ENCODE peak calls at places on chromosome 3, in nine cellular contexts. One of them, this sample, is unnamed.

GRCh38 chr3:153055779-153056178 is 106.2 kb upstream of the RAP2B start:
- DNase-seq in GM23338: no peak
- DNase-seq in Peyer's patch: no peak
- DNase-seq in fibroblast of the aortic adventitia: no peak
- DNase-seq in dorsolateral prefrontal cortex: no peak
- DNase-seq in upper lobe of right lung: no peak
- DNase-seq in astrocyte of the spinal cord: no peak
- DNase-seq in CD8-positive, alpha-beta T cell: no peak
- DNase-seq in Panc1: no peak
- DNase-seq in this sample: no peak

GRCh38 chr3:169227911-169228310 is 435.6 kb downstream of the MECOM start:
- DNase-seq in fibroblast of the aortic adventitia: peak; percentile 94
- DNase-seq in Peyer's patch: no peak
- DNase-seq in dorsolateral prefrontal cortex: no peak
- DNase-seq in CD8-positive, alpha-beta T cell: no peak
- DNase-seq in upper lobe of right lung: no peak
- DNase-seq in GM23338: peak; percentile 23
- DNase-seq in astrocyte of the spinal cord: peak; percentile 71
- DNase-seq in Panc1: no peak
- DNase-seq in this sample: no peak

GRCh38 chr3:67529915-67530314 is 124.5 kb downstream of the SUCLG2 start:
- DNase-seq in dorsolateral prefrontal cortex: no peak
- DNase-seq in CD8-positive, alpha-beta T cell: no peak
- DNase-seq in Peyer's patch: no peak
- DNase-seq in Panc1: no peak
- DNase-seq in upper lobe of right lung: no peak
- DNase-seq in GM23338: no peak
- DNase-seq in astrocyte of the spinal cord: no peak
- DNase-seq in fibroblast of the aortic adventitia: no peak
- DNase-seq in this sample: peak; percentile 18

GRCh38 chr3:170499562-170500156 is 81.0 kb downstream of the CLDN11 start:
- DNase-seq in Panc1: no peak
- DNase-seq in astrocyte of the spinal cord: peak; percentile 56
- DNase-seq in fibroblast of the aortic adventitia: peak; percentile 88
- DNase-seq in Peyer's patch: no peak
- DNase-seq in dorsolateral prefrontal cortex: peak; percentile 67
- DNase-seq in CD8-positive, alpha-beta T cell: no peak
- DNase-seq in GM23338: peak; percentile 70
- DNase-seq in upper lobe of right lung: no peak
- DNase-seq in this sample: peak; percentile 89

GRCh38 chr3:57983734-57984518 is 24.3 kb upstream of the FLNB start:
- DNase-seq in Peyer's patch: peak; percentile 57
- DNase-seq in fibroblast of the aortic adventitia: peak; percentile 94
- DNase-seq in dorsolateral prefrontal cortex: no peak
- DNase-seq in Panc1: peak; percentile 61
- DNase-seq in GM23338: no peak
- DNase-seq in astrocyte of the spinal cord: peak; percentile 82
- DNase-seq in CD8-positive, alpha-beta T cell: peak; percentile 35
- DNase-seq in upper lobe of right lung: no peak
- DNase-seq in this sample: peak; percentile 92

GRCh38 chr3:195458188-195458800 is 15.5 kb upstream of the ACAP2 start:
- DNase-seq in CD8-positive, alpha-beta T cell: no peak
- DNase-seq in astrocyte of the spinal cord: peak; percentile 5
- DNase-seq in Panc1: no peak
- DNase-seq in fibroblast of the aortic adventitia: peak; percentile 59
- DNase-seq in Peyer's patch: no peak
- DNase-seq in upper lobe of right lung: no peak
- DNase-seq in GM23338: no peak
- DNase-seq in dorsolateral prefrontal cortex: no peak
- DNase-seq in this sample: peak; percentile 76

GRCh38 chr3:70889162-70890045 is 577.0 kb upstream of the MDFIC2 start:
- DNase-seq in upper lobe of right lung: no peak
- DNase-seq in fibroblast of the aortic adventitia: no peak
- DNase-seq in CD8-positive, alpha-beta T cell: no peak
- DNase-seq in Peyer's patch: no peak
- DNase-seq in GM23338: no peak
- DNase-seq in Panc1: no peak
- DNase-seq in dorsolateral prefrontal cortex: no peak
- DNase-seq in astrocyte of the spinal cord: no peak
- DNase-seq in this sample: peak; percentile 68

GRCh38 chr3:115648559-115648958 is 25.2 kb downstream of the GAP43 start:
- DNase-seq in Peyer's patch: no peak
- DNase-seq in astrocyte of the spinal cord: no peak
- DNase-seq in CD8-positive, alpha-beta T cell: no peak
- DNase-seq in upper lobe of right lung: no peak
- DNase-seq in GM23338: no peak
- DNase-seq in fibroblast of the aortic adventitia: no peak
- DNase-seq in Panc1: no peak
- DNase-seq in dorsolateral prefrontal cortex: no peak
- DNase-seq in this sample: no peak

GRCh38 chr3:46955801-46956259 is 20.7 kb downstream of the CCDC12 start:
- DNase-seq in dorsolateral prefrontal cortex: no peak
- DNase-seq in CD8-positive, alpha-beta T cell: no peak
- DNase-seq in Peyer's patch: no peak
- DNase-seq in fibroblast of the aortic adventitia: no peak
- DNase-seq in upper lobe of right lung: no peak
- DNase-seq in astrocyte of the spinal cord: no peak
- DNase-seq in GM23338: no peak
- DNase-seq in Panc1: no peak
- DNase-seq in this sample: no peak

GRCh38 chr3:153232737-153233330 is 70.8 kb downstream of the RAP2B start:
- DNase-seq in upper lobe of right lung: no peak
- DNase-seq in Peyer's patch: no peak
- DNase-seq in astrocyte of the spinal cord: peak; percentile 90
- DNase-seq in Panc1: no peak
- DNase-seq in dorsolateral prefrontal cortex: no peak
- DNase-seq in CD8-positive, alpha-beta T cell: no peak
- DNase-seq in fibroblast of the aortic adventitia: peak; percentile 85
- DNase-seq in GM23338: no peak
- DNase-seq in this sample: peak; percentile 84

GRCh38 chr3:186612065-186612464 is 795 bp upstream of the AHSG start:
- DNase-seq in Panc1: no peak
- DNase-seq in Peyer's patch: no peak
- DNase-seq in upper lobe of right lung: no peak
- DNase-seq in astrocyte of the spinal cord: no peak
- DNase-seq in GM23338: no peak
- DNase-seq in dorsolateral prefrontal cortex: no peak
- DNase-seq in fibroblast of the aortic adventitia: no peak
- DNase-seq in CD8-positive, alpha-beta T cell: no peak
- DNase-seq in this sample: no peak

GRCh38 chr3:127675651-127676391 is 3.1 kb downstream of the ABTB1 start:
- DNase-seq in astrocyte of the spinal cord: no peak
- DNase-seq in Peyer's patch: no peak
- DNase-seq in upper lobe of right lung: peak; percentile 58
- DNase-seq in dorsolateral prefrontal cortex: peak; percentile 33
- DNase-seq in fibroblast of the aortic adventitia: no peak
- DNase-seq in GM23338: no peak
- DNase-seq in Panc1: no peak
- DNase-seq in CD8-positive, alpha-beta T cell: no peak
- DNase-seq in this sample: no peak

GRCh38 chr3:106826861-106827311 is 550.4 kb upstream of the CCDC54 start:
- DNase-seq in Panc1: no peak
- DNase-seq in GM23338: no peak
- DNase-seq in CD8-positive, alpha-beta T cell: no peak
- DNase-seq in upper lobe of right lung: no peak
- DNase-seq in dorsolateral prefrontal cortex: no peak
- DNase-seq in astrocyte of the spinal cord: peak; percentile 65
- DNase-seq in fibroblast of the aortic adventitia: no peak
- DNase-seq in Peyer's patch: no peak
- DNase-seq in this sample: peak; percentile 76

GRCh38 chr3:99943931-99944761 is 126.5 kb downstream of the CMSS1 start:
- DNase-seq in Peyer's patch: no peak
- DNase-seq in astrocyte of the spinal cord: no peak
- DNase-seq in upper lobe of right lung: no peak
- DNase-seq in GM23338: no peak
- DNase-seq in fibroblast of the aortic adventitia: peak; percentile 51
- DNase-seq in dorsolateral prefrontal cortex: no peak
- DNase-seq in Panc1: no peak
- DNase-seq in CD8-positive, alpha-beta T cell: no peak
- DNase-seq in this sample: peak; percentile 38

GRCh38 chr3:134751831-134752230 is 43.2 kb upstream of the EPHB1 start:
- DNase-seq in GM23338: no peak
- DNase-seq in CD8-positive, alpha-beta T cell: no peak
- DNase-seq in dorsolateral prefrontal cortex: no peak
- DNase-seq in upper lobe of right lung: no peak
- DNase-seq in Panc1: no peak
- DNase-seq in Peyer's patch: no peak
- DNase-seq in astrocyte of the spinal cord: no peak
- DNase-seq in fibroblast of the aortic adventitia: peak; percentile 20
- DNase-seq in this sample: peak; percentile 6

GRCh38 chr3:19046440-19046839 is 101.9 kb upstream of the KCNH8 start:
- DNase-seq in GM23338: peak; percentile 3
- DNase-seq in CD8-positive, alpha-beta T cell: no peak
- DNase-seq in upper lobe of right lung: no peak
- DNase-seq in Peyer's patch: no peak
- DNase-seq in Panc1: no peak
- DNase-seq in astrocyte of the spinal cord: no peak
- DNase-seq in dorsolateral prefrontal cortex: no peak
- DNase-seq in fibroblast of the aortic adventitia: no peak
- DNase-seq in this sample: peak; percentile 5

GRCh38 chr3:155370764-155371503 is 77.5 kb upstream of the STRIT1 start:
- DNase-seq in fibroblast of the aortic adventitia: no peak
- DNase-seq in upper lobe of right lung: no peak
- DNase-seq in dorsolateral prefrontal cortex: no peak
- DNase-seq in astrocyte of the spinal cord: no peak
- DNase-seq in CD8-positive, alpha-beta T cell: no peak
- DNase-seq in Peyer's patch: no peak
- DNase-seq in GM23338: no peak
- DNase-seq in Panc1: no peak
- DNase-seq in this sample: no peak

GRCh38 chr3:155369244-155369643 is 75.8 kb upstream of the STRIT1 start:
- DNase-seq in dorsolateral prefrontal cortex: no peak
- DNase-seq in CD8-positive, alpha-beta T cell: no peak
- DNase-seq in upper lobe of right lung: no peak
- DNase-seq in fibroblast of the aortic adventitia: no peak
- DNase-seq in Peyer's patch: no peak
- DNase-seq in Panc1: no peak
- DNase-seq in astrocyte of the spinal cord: no peak
- DNase-seq in GM23338: peak; percentile 50
- DNase-seq in this sample: no peak

GRCh38 chr3:155367510-155367909 is 74.0 kb upstream of the STRIT1 start:
- DNase-seq in CD8-positive, alpha-beta T cell: no peak
- DNase-seq in Peyer's patch: no peak
- DNase-seq in astrocyte of the spinal cord: peak; percentile 22
- DNase-seq in fibroblast of the aortic adventitia: no peak
- DNase-seq in upper lobe of right lung: no peak
- DNase-seq in Panc1: no peak
- DNase-seq in GM23338: no peak
- DNase-seq in dorsolateral prefrontal cortex: no peak
- DNase-seq in this sample: peak; percentile 68

GRCh38 chr3:155369735-155370134 is 76.3 kb upstream of the STRIT1 start:
- DNase-seq in Peyer's patch: no peak
- DNase-seq in CD8-positive, alpha-beta T cell: no peak
- DNase-seq in upper lobe of right lung: no peak
- DNase-seq in dorsolateral prefrontal cortex: no peak
- DNase-seq in fibroblast of the aortic adventitia: no peak
- DNase-seq in astrocyte of the spinal cord: no peak
- DNase-seq in GM23338: no peak
- DNase-seq in Panc1: no peak
- DNase-seq in this sample: no peak

GRCh38 chr3:155370198-155370597 is 76.7 kb upstream of the STRIT1 start:
- DNase-seq in GM23338: no peak
- DNase-seq in astrocyte of the spinal cord: no peak
- DNase-seq in upper lobe of right lung: no peak
- DNase-seq in Panc1: no peak
- DNase-seq in fibroblast of the aortic adventitia: no peak
- DNase-seq in CD8-positive, alpha-beta T cell: no peak
- DNase-seq in dorsolateral prefrontal cortex: no peak
- DNase-seq in Peyer's patch: no peak
- DNase-seq in this sample: no peak
- TF ChIP-seq CTCF in GM23338: no peak
- TF ChIP-seq CTCF in astrocyte of the spinal cord: no peak
- TF ChIP-seq CTCF in upper lobe of right lung: no peak
- TF ChIP-seq CTCF in Panc1: no peak
- TF ChIP-seq CTCF in fibroblast of the aortic adventitia: no peak
- TF ChIP-seq CTCF in CD8-positive, alpha-beta T cell: no peak
- TF ChIP-seq CTCF in dorsolateral prefrontal cortex: no peak
- TF ChIP-seq CTCF in Peyer's patch: no peak
- TF ChIP-seq CTCF in this sample: no peak

DNA sequence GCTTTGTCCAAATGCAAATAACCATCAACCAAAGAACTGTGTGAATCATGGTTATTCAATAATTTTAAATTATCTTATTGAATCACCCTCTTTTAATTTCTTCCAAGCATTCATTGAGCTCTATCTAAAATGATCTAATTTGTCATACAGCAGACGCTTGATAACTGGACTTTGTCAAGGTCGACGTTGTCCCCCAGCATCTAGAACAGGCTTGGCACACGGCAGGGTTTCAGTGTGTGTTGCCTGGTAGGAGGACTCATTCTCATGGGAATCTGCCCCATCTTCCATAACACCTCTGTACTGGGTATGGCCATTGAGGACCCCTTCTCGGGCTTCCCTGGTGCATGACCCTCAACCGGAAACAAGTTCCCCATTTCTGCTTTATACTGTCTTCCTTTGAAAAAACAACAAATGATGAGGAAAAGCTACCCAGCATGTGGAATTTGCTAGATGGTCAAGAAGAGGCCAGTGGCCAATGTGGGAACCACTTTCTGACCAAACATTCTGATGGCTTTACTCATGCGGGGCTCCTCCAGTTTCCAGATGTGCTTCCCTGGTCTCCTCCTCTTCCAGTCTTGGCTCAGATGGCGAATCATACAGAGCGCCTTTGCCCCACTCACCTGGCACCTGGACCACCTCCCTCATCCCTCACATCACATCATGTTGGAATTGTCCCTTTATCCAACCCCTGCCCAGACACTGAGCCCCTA is 41.7 kb upstream of the SEC22A start:
- DNase-seq in Panc1: no peak
- DNase-seq in Peyer's patch: no peak
- DNase-seq in GM23338: no peak
- DNase-seq in fibroblast of the aortic adventitia: peak; percentile 25
- DNase-seq in dorsolateral prefrontal cortex: no peak
- DNase-seq in upper lobe of right lung: no peak
- DNase-seq in astrocyte of the spinal cord: peak; percentile 44
- DNase-seq in CD8-positive, alpha-beta T cell: no peak
- DNase-seq in this sample: peak; percentile 39
- H3K4me3 ChIP-seq in Panc1: no peak overlapping the region
- H3K4me3 ChIP-seq in Peyer's patch: no peak overlapping the region
- H3K4me3 ChIP-seq in GM23338: no peak overlapping the region
- H3K4me3 ChIP-seq in fibroblast of the aortic adventitia: no peak overlapping the region
- H3K4me3 ChIP-seq in dorsolateral prefrontal cortex: no peak overlapping the region
- H3K4me3 ChIP-seq in upper lobe of right lung: no peak overlapping the region
- H3K4me3 ChIP-seq in astrocyte of the spinal cord: no peak overlapping the region
- H3K4me3 ChIP-seq in CD8-positive, alpha-beta T cell: no peak overlapping the region
- H3K4me3 ChIP-seq in this sample: no peak overlapping the region

GRCh38 chr3:11539677-11540076 is 104.0 kb downstream of the VGLL4 start:
- DNase-seq in dorsolateral prefrontal cortex: no peak
- DNase-seq in fibroblast of the aortic adventitia: no peak
- DNase-seq in GM23338: peak; percentile 51
- DNase-seq in Panc1: no peak
- DNase-seq in Peyer's patch: no peak
- DNase-seq in CD8-positive, alpha-beta T cell: no peak
- DNase-seq in astrocyte of the spinal cord: no peak
- DNase-seq in upper lobe of right lung: peak; percentile 57
- DNase-seq in this sample: no peak
- TF ChIP-seq CTCF in dorsolateral prefrontal cortex: no peak
- TF ChIP-seq CTCF in fibroblast of the aortic adventitia: no peak
- TF ChIP-seq CTCF in GM23338: peak; percentile 55
- TF ChIP-seq CTCF in Panc1: no peak
- TF ChIP-seq CTCF in Peyer's patch: no peak
- TF ChIP-seq CTCF in CD8-positive, alpha-beta T cell: no peak
- TF ChIP-seq CTCF in astrocyte of the spinal cord: no peak
- TF ChIP-seq CTCF in upper lobe of right lung: no peak
- TF ChIP-seq CTCF in this sample: no peak

GRCh38 chr3:12670365-12670764 is 6.4 kb upstream of the RAF1 start:
- DNase-seq in Panc1: no peak
- DNase-seq in astrocyte of the spinal cord: no peak
- DNase-seq in GM23338: no peak
- DNase-seq in upper lobe of right lung: no peak
- DNase-seq in dorsolateral prefrontal cortex: no peak
- DNase-seq in CD8-positive, alpha-beta T cell: no peak
- DNase-seq in fibroblast of the aortic adventitia: no peak
- DNase-seq in Peyer's patch: no peak
- DNase-seq in this sample: no peak
- H3K4me3 ChIP-seq in Panc1: no peak overlapping the region
- H3K4me3 ChIP-seq in astrocyte of the spinal cord: no peak overlapping the region
- H3K4me3 ChIP-seq in GM23338: no peak overlapping the region
- H3K4me3 ChIP-seq in upper lobe of right lung: no peak overlapping the region
- H3K4me3 ChIP-seq in dorsolateral prefrontal cortex: no peak overlapping the region
- H3K4me3 ChIP-seq in CD8-positive, alpha-beta T cell: no peak overlapping the region
- H3K4me3 ChIP-seq in fibroblast of the aortic adventitia: no peak overlapping the region
- H3K4me3 ChIP-seq in Peyer's patch: no peak overlapping the region
- H3K4me3 ChIP-seq in this sample: no peak overlapping the region

This sample was measured in choroid plexus epithelial cell.